ENCODE peak calls at places on chromosomes 4 and X, in eight cellular contexts. One of them, this sample, is unnamed.

GRCh38 chrX:40108959-40109287 is 11.2 kb upstream of the BCOR start:
- DNase-seq in RWPE1: peak
- DNase-seq in suprapubic skin: peak
- DNase-seq in endodermal cell: peak
- DNase-seq in psoas muscle: peak
- DNase-seq in HFFc6: peak
- DNase-seq in GM06990: peak
- DNase-seq in left ventricle myocardium inferior: peak
- DNase-seq in this sample: no peak

GRCh38 chr4:89752932-89753598 is 83.9 kb downstream of the SNCA start:
- DNase-seq in endodermal cell: no peak
- DNase-seq in HFFc6: peak
- DNase-seq in GM06990: no peak
- DNase-seq in left ventricle myocardium inferior: no peak
- DNase-seq in RWPE1: peak
- DNase-seq in suprapubic skin: peak
- DNase-seq in psoas muscle: no peak
- DNase-seq in this sample: no peak

GRCh38 chrX:116667346-116667745 is 204.6 kb upstream of the CT83 start:
- DNase-seq in suprapubic skin: no peak
- DNase-seq in GM06990: no peak
- DNase-seq in endodermal cell: no peak
- DNase-seq in RWPE1: no peak
- DNase-seq in left ventricle myocardium inferior: no peak
- DNase-seq in psoas muscle: no peak
- DNase-seq in HFFc6: no peak
- DNase-seq in this sample: no peak

GRCh38 chrX:100995469-100995868 is 26.0 kb downstream of the ARL13A start:
- DNase-seq in suprapubic skin: no peak
- DNase-seq in RWPE1: peak
- DNase-seq in endodermal cell: no peak
- DNase-seq in GM06990: no peak
- DNase-seq in HFFc6: peak
- DNase-seq in psoas muscle: no peak
- DNase-seq in left ventricle myocardium inferior: no peak
- DNase-seq in this sample: no peak

GRCh38 chrX:66142351-66142750 is 21.7 kb upstream of the HEPH start:
- DNase-seq in RWPE1: no peak
- DNase-seq in GM06990: no peak
- DNase-seq in HFFc6: no peak
- DNase-seq in suprapubic skin: no peak
- DNase-seq in psoas muscle: no peak
- DNase-seq in left ventricle myocardium inferior: no peak
- DNase-seq in endodermal cell: no peak
- DNase-seq in this sample: no peak

GRCh38 chrX:129581904-129582303 is 41.8 kb downstream of the OCRL start:
- DNase-seq in endodermal cell: no peak
- DNase-seq in psoas muscle: no peak
- DNase-seq in GM06990: no peak
- DNase-seq in HFFc6: no peak
- DNase-seq in suprapubic skin: no peak
- DNase-seq in left ventricle myocardium inferior: no peak
- DNase-seq in RWPE1: no peak
- DNase-seq in this sample: no peak

GRCh38 chr4:63396269-63396668 is 1013.0 kb downstream of the TECRL start:
- DNase-seq in suprapubic skin: no peak
- DNase-seq in left ventricle myocardium inferior: no peak
- DNase-seq in HFFc6: no peak
- DNase-seq in endodermal cell: no peak
- DNase-seq in GM06990: no peak
- DNase-seq in RWPE1: no peak
- DNase-seq in psoas muscle: no peak
- DNase-seq in this sample: no peak

GRCh38 chr4:145709843-145710242 is 29.9 kb downstream of the C4orf51 start:
- DNase-seq in psoas muscle: no peak
- DNase-seq in HFFc6: peak
- DNase-seq in suprapubic skin: no peak
- DNase-seq in endodermal cell: no peak
- DNase-seq in left ventricle myocardium inferior: no peak
- DNase-seq in GM06990: peak
- DNase-seq in RWPE1: peak
- DNase-seq in this sample: no peak

GRCh38 chrX:9885150-9885549 is 82.0 kb upstream of the CLDN34 start:
- DNase-seq in GM06990: peak
- DNase-seq in left ventricle myocardium inferior: peak
- DNase-seq in suprapubic skin: no peak
- DNase-seq in endodermal cell: peak
- DNase-seq in RWPE1: peak
- DNase-seq in psoas muscle: peak
- DNase-seq in HFFc6: no peak
- DNase-seq in this sample: no peak

GRCh38 chrX:73943572-73943899 is 360.4 kb upstream of the ZCCHC13 start:
- DNase-seq in left ventricle myocardium inferior: no peak
- DNase-seq in RWPE1: no peak
- DNase-seq in endodermal cell: no peak
- DNase-seq in HFFc6: no peak
- DNase-seq in GM06990: peak
- DNase-seq in suprapubic skin: no peak
- DNase-seq in psoas muscle: no peak
- DNase-seq in this sample: no peak

GRCh38 chrX:120560405-120560841 is 339 bp downstream of the CUL4B start:
- DNase-seq in GM06990: no peak
- DNase-seq in suprapubic skin: no peak
- DNase-seq in HFFc6: peak
- DNase-seq in endodermal cell: no peak
- DNase-seq in psoas muscle: no peak
- DNase-seq in RWPE1: no peak
- DNase-seq in left ventricle myocardium inferior: peak
- DNase-seq in this sample: peak

GRCh38 chrX:151973262-151973661 is 1.2 kb downstream of the GABRE start:
- DNase-seq in left ventricle myocardium inferior: no peak
- DNase-seq in RWPE1: no peak
- DNase-seq in HFFc6: no peak
- DNase-seq in psoas muscle: no peak
- DNase-seq in GM06990: no peak
- DNase-seq in endodermal cell: peak
- DNase-seq in suprapubic skin: no peak
- DNase-seq in this sample: peak

GRCh38 chrX:136260801-136261200 is 9.6 kb upstream of the MAP7D3 start:
- DNase-seq in suprapubic skin: no peak
- DNase-seq in endodermal cell: no peak
- DNase-seq in left ventricle myocardium inferior: no peak
- DNase-seq in psoas muscle: no peak
- DNase-seq in HFFc6: peak
- DNase-seq in RWPE1: no peak
- DNase-seq in GM06990: no peak
- DNase-seq in this sample: no peak

GRCh38 chrX:76796311-76796710 is 368.8 kb downstream of the MAGEE1 start:
- DNase-seq in psoas muscle: no peak
- DNase-seq in HFFc6: no peak
- DNase-seq in endodermal cell: no peak
- DNase-seq in GM06990: no peak
- DNase-seq in suprapubic skin: no peak
- DNase-seq in left ventricle myocardium inferior: no peak
- DNase-seq in RWPE1: no peak
- DNase-seq in this sample: no peak

GRCh38 chr4:93894995-93895394 is 66.4 kb downstream of the ATOH1 start:
- DNase-seq in HFFc6: no peak
- DNase-seq in RWPE1: no peak
- DNase-seq in psoas muscle: no peak
- DNase-seq in suprapubic skin: no peak
- DNase-seq in GM06990: no peak
- DNase-seq in endodermal cell: no peak
- DNase-seq in left ventricle myocardium inferior: no peak
- DNase-seq in this sample: no peak

DNA sequence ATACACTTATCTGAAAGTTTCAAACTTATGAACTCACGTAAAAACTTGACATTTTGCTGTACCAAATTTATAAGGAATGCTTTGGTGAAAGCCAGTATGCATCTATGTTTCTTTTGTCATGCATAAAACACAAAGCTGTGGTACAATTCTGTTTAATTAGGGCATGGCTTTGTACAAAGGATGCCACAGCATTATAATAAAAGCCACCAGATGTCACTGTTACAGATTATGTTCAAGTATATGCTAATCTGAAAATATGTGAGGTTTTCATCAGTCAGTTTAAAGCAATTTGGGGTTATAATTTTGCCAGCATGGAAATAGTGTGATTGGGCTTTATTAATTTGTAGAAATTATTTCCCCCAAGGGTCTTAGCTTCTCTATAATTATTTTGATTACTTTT is 69.0 kb downstream of the ATOH1 start:
- DNase-seq in HFFc6: no peak
- DNase-seq in GM06990: no peak
- DNase-seq in left ventricle myocardium inferior: no peak
- DNase-seq in endodermal cell: no peak
- DNase-seq in RWPE1: peak
- DNase-seq in suprapubic skin: no peak
- DNase-seq in psoas muscle: no peak
- DNase-seq in this sample: no peak
- TF ChIP-seq CTCF in HFFc6: peak
- TF ChIP-seq CTCF in GM06990: peak
- TF ChIP-seq CTCF in left ventricle myocardium inferior: peak
- TF ChIP-seq CTCF in endodermal cell: peak
- TF ChIP-seq CTCF in RWPE1: peak
- TF ChIP-seq CTCF in suprapubic skin: peak
- TF ChIP-seq CTCF in psoas muscle: no peak
- TF ChIP-seq CTCF in this sample: no peak

DNA sequence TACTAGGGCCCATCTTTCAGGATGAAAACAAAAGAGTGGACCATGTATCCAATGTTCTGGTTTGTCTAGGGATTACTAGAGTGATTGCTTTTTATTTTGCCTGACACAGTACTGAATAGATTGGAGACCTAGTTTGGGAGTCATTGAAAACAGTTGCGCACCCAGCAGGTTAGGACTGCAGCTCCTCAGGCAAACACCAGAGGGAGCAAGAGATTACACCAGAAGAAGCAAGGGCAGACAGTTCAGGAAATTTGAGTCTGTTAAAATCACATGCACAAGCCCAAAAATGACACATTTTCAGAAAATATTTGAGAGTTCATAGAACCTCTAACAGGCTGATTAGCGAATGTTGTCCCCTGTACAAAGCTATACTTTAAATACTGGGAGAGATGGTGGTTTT is 55.6 kb downstream of the CYLC1 start:
- DNase-seq in left ventricle myocardium inferior: no peak
- DNase-seq in psoas muscle: no peak
- DNase-seq in endodermal cell: peak
- DNase-seq in RWPE1: no peak
- DNase-seq in GM06990: no peak
- DNase-seq in suprapubic skin: no peak
- DNase-seq in HFFc6: peak
- DNase-seq in this sample: no peak
- TF ChIP-seq CTCF in left ventricle myocardium inferior: no peak
- TF ChIP-seq CTCF in psoas muscle: no peak
- TF ChIP-seq CTCF in endodermal cell: peak
- TF ChIP-seq CTCF in RWPE1: peak
- TF ChIP-seq CTCF in GM06990: peak
- TF ChIP-seq CTCF in suprapubic skin: no peak
- TF ChIP-seq CTCF in HFFc6: peak
- TF ChIP-seq CTCF in this sample: no peak

GRCh38 chr4:86521373-86521969 is 72.6 kb upstream of the PTPN13 start:
- DNase-seq in suprapubic skin: no peak
- DNase-seq in endodermal cell: no peak
- DNase-seq in RWPE1: no peak
- DNase-seq in HFFc6: no peak
- DNase-seq in GM06990: no peak
- DNase-seq in psoas muscle: no peak
- DNase-seq in left ventricle myocardium inferior: no peak
- DNase-seq in this sample: no peak

GRCh38 chr4:86523333-86523732 is 70.8 kb upstream of the PTPN13 start:
- DNase-seq in psoas muscle: no peak
- DNase-seq in left ventricle myocardium inferior: no peak
- DNase-seq in endodermal cell: no peak
- DNase-seq in GM06990: no peak
- DNase-seq in suprapubic skin: no peak
- DNase-seq in HFFc6: no peak
- DNase-seq in RWPE1: no peak
- DNase-seq in this sample: no peak

GRCh38 chr4:86522349-86522748 is 71.8 kb upstream of the PTPN13 start:
- DNase-seq in suprapubic skin: no peak
- DNase-seq in HFFc6: no peak
- DNase-seq in RWPE1: no peak
- DNase-seq in left ventricle myocardium inferior: no peak
- DNase-seq in psoas muscle: no peak
- DNase-seq in endodermal cell: no peak
- DNase-seq in GM06990: no peak
- DNase-seq in this sample: no peak
- TF ChIP-seq CTCF in suprapubic skin: peak
- TF ChIP-seq CTCF in HFFc6: peak
- TF ChIP-seq CTCF in RWPE1: peak
- TF ChIP-seq CTCF in left ventricle myocardium inferior: peak
- TF ChIP-seq CTCF in psoas muscle: no peak
- TF ChIP-seq CTCF in endodermal cell: no peak
- TF ChIP-seq CTCF in GM06990: peak
- TF ChIP-seq CTCF in this sample: no peak

GRCh38 chr4:10317345-10317744 is 139.9 kb downstream of the ZNF518B start:
- DNase-seq in suprapubic skin: no peak
- DNase-seq in left ventricle myocardium inferior: no peak
- DNase-seq in HFFc6: no peak
- DNase-seq in endodermal cell: no peak
- DNase-seq in GM06990: no peak
- DNase-seq in RWPE1: no peak
- DNase-seq in psoas muscle: no peak
- DNase-seq in this sample: no peak

GRCh38 chr4:10312568-10312967 is 144.7 kb downstream of the ZNF518B start:
- DNase-seq in endodermal cell: no peak
- DNase-seq in psoas muscle: no peak
- DNase-seq in left ventricle myocardium inferior: no peak
- DNase-seq in HFFc6: no peak
- DNase-seq in GM06990: no peak
- DNase-seq in suprapubic skin: no peak
- DNase-seq in RWPE1: no peak
- DNase-seq in this sample: no peak

GRCh38 chr4:10320130-10320529 is 137.1 kb downstream of the ZNF518B start:
- DNase-seq in HFFc6: no peak
- DNase-seq in psoas muscle: no peak
- DNase-seq in endodermal cell: no peak
- DNase-seq in left ventricle myocardium inferior: no peak
- DNase-seq in RWPE1: no peak
- DNase-seq in suprapubic skin: no peak
- DNase-seq in GM06990: no peak
- DNase-seq in this sample: no peak

GRCh38 chr4:10315638-10316037 is 141.6 kb downstream of the ZNF518B start:
- DNase-seq in RWPE1: no peak
- DNase-seq in suprapubic skin: no peak
- DNase-seq in psoas muscle: no peak
- DNase-seq in left ventricle myocardium inferior: no peak
- DNase-seq in GM06990: no peak
- DNase-seq in HFFc6: no peak
- DNase-seq in endodermal cell: no peak
- DNase-seq in this sample: no peak

DNA sequence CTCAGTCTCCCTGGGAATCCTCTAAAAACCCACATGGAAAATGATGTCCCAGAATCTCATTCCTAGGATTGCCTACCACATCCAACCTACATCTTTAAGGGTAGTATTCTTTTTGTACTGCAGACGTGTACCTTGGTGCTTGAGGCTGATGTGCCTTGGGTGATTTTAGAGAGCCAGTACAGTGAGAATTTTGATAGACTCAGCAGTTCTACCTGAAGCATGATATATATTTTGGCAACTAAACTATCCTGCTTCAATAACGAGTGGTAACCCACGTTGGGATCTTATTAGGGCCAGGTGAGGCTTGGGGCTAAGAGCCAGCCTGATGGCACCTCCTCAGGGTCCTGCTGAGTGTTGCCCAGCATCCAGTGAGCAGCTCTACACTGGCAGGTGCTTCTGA is 140.4 kb downstream of the ZNF518B start:
- DNase-seq in RWPE1: no peak
- DNase-seq in endodermal cell: no peak
- DNase-seq in left ventricle myocardium inferior: no peak
- DNase-seq in GM06990: no peak
- DNase-seq in suprapubic skin: no peak
- DNase-seq in psoas muscle: no peak
- DNase-seq in HFFc6: no peak
- DNase-seq in this sample: no peak
- TF ChIP-seq CTCF in RWPE1: no peak
- TF ChIP-seq CTCF in endodermal cell: no peak
- TF ChIP-seq CTCF in left ventricle myocardium inferior: no peak
- TF ChIP-seq CTCF in GM06990: no peak
- TF ChIP-seq CTCF in suprapubic skin: no peak
- TF ChIP-seq CTCF in psoas muscle: no peak
- TF ChIP-seq CTCF in HFFc6: no peak
- TF ChIP-seq CTCF in this sample: no peak

This sample was measured in coronary artery.